ENCODE peak calls at places on chromosomes 2 and 18, in eight cellular contexts. C is chondrocyte; Q is left ventricle myocardium superior; Z is right lobe of liver; J is stimulated activated CD4-positive, alpha-beta T cell treated with anti-CD3 and anti-CD28 coated beads, TNF-alpha, amount 100 ng/mL, for 48 hours; V is ELR; T is omental fat pad; S is brain microvascular endothelial cell. P is an unnamed sample.

GRCh38 chr18:5543036-5543671 is 643 bp downstream of the EPB41L3 start:
- DNase-seq in C (no peak), Q (peak), Z (no peak), J (no peak), V (no peak), T (no peak), S (no peak), P (peak)

GRCh38 chr2:121944072-121944829 is 188.8 kb downstream of the TSN start:
- DNase-seq in C (no peak), Q (no peak), Z (no peak), J (no peak), V (peak), T (no peak), S (peak), P (no peak)

GRCh38 chr2:128236491-128237035 is 82.1 kb downstream of the HS6ST1 start:
- DNase-seq in C (no peak), Q (no peak), Z (no peak), J (no peak), V (peak), T (no peak), S (peak), P (no peak)

GRCh38 chr2:11581129-11581796 is 47.4 kb downstream of the GREB1 start:
- DNase-seq in C (no peak), Q (no peak), Z (no peak), J (no peak), V (no peak), T (no peak), S (no peak), P (no peak)

GRCh38 chr2:7812231-7812995 is 869.4 kb upstream of the ID2 start:
- DNase-seq in C (no peak), Q (no peak), Z (no peak), J (no peak), V (peak), T (no peak), S (peak), P (no peak)

GRCh38 chr18:70250781-70251180 is 38.1 kb upstream of the SOCS6 start:
- DNase-seq in C (no peak), Q (no peak), Z (no peak), J (no peak), V (no peak), T (no peak), S (no peak), P (no peak)

GRCh38 chr2:51995293-51995692 is 963.4 kb upstream of the NRXN1 start:
- DNase-seq in C (no peak), Q (no peak), Z (no peak), J (no peak), V (peak), T (no peak), S (peak), P (no peak)

GRCh38 chr2:37812941-37813730 is 112.0 kb upstream of the RMDN2 start:
- DNase-seq in C (no peak), Q (no peak), Z (no peak), J (no peak), V (no peak), T (no peak), S (no peak), P (no peak)

GRCh38 chr2:12957251-12957650 is 240.5 kb downstream of the TRIB2 start:
- DNase-seq in C (no peak), Q (no peak), Z (no peak), J (no peak), V (no peak), T (no peak), S (no peak), P (no peak)

GRCh38 chr2:156429211-156429610 is 7.0 kb upstream of the GPD2 start:
- DNase-seq in C (no peak), Q (no peak), Z (no peak), J (no peak), V (no peak), T (no peak), S (no peak), P (no peak)

GRCh38 chr2:24852431-24853020 is 59.3 kb downstream of the CENPO start:
- DNase-seq in C (no peak), Q (no peak), Z (no peak), J (no peak), V (no peak), T (no peak), S (no peak), P (no peak)

GRCh38 chr2:64141711-64142405 is 2.4 kb downstream of the PELI1 start:
- DNase-seq in C (no peak), Q (no peak), Z (no peak), J (no peak), V (peak), T (no peak), S (peak), P (no peak)

GRCh38 chr18:26771524-26771923 is 94.0 kb downstream of the AQP4 start:
- DNase-seq in C (no peak), Q (no peak), Z (no peak), J (no peak), V (peak), T (no peak), S (no peak), P (no peak)

GRCh38 chr2:43029186-43029585 is 197.2 kb downstream of the ZFP36L2 start:
- DNase-seq in C (peak), Q (no peak), Z (no peak), J (no peak), V (no peak), T (no peak), S (no peak), P (no peak)